ENCODE peak calls at places on chromosomes 11 and 22, in eight cellular contexts. K, T, V, A, O, Y, B and U are unnamed samples.

GRCh38 chr22:26442086-26442756 is 13.2 kb downstream of the ASPHD2 start:
- DNase-seq in K (no peak), O (no peak), Y (no peak), A (no peak), B (no peak), T (no peak), V (no peak), U (no peak)

GRCh38 chr22:41341990-41342389 is 39.8 kb upstream of the TEF start:
- DNase-seq in Y (no peak), O (no peak), B (no peak), V (no peak), A (no peak), T (no peak), K (no peak), U (no peak)

GRCh38 chr11:121458551-121458950 is 5.8 kb upstream of the SORL1-AS1 start:
- DNase-seq in A (no peak), K (no peak), Y (no peak), T (no peak), O (no peak), B (no peak), V (no peak), U (no peak)

GRCh38 chr11:10946072-10946471 is 88.2 kb upstream of the ZBED5 start:
- DNase-seq in Y (no peak), V (no peak), A (no peak), T (no peak), K (no peak), B (no peak), O (no peak), U (no peak)

GRCh38 chr11:35427158-35427557 is 7.8 kb upstream of the SLC1A2 start:
- DNase-seq in V (no peak), T (peak), A (no peak), O (no peak), B (no peak), Y (no peak), K (no peak), U (no peak)

GRCh38 chr22:46055176-46055850 is 78.4 kb upstream of the WNT7B start:
- DNase-seq in A (no peak), B (no peak), T (no peak), O (peak), Y (peak), K (peak), V (peak), U (no peak)

GRCh38 chr11:132718711-132719641 is 813.3 kb downstream of the OPCML start:
- DNase-seq in T (no peak), V (no peak), Y (no peak), A (no peak), B (no peak), K (peak), O (no peak), U (no peak)

GRCh38 chr22:42202669-42203068 is 67.8 kb downstream of the TCF20 start:
- DNase-seq in B (no peak), O (no peak), Y (no peak), A (no peak), T (peak), K (no peak), V (no peak), U (peak)

GRCh38 chr11:48052183-48053040 is 72.1 kb downstream of the PTPRJ start:
- DNase-seq in O (no peak), A (no peak), B (no peak), T (peak), Y (peak), V (peak), K (no peak), U (peak)

GRCh38 chr11:11538277-11538960 is 83.4 kb downstream of the GALNT18 start:
- DNase-seq in B (no peak), A (peak), V (no peak), T (no peak), Y (peak), K (no peak), O (no peak), U (no peak)

GRCh38 chr11:100774132-100774531 is 87.0 kb downstream of the ARHGAP42 start:
- DNase-seq in A (no peak), B (no peak), Y (no peak), O (no peak), K (peak), V (no peak), T (no peak), U (no peak)

GRCh38 chr22:31623634-31624312 is 38.2 kb downstream of the PISD start:
- DNase-seq in O (no peak), Y (no peak), T (no peak), V (no peak), B (no peak), K (no peak), A (no peak), U (no peak)

GRCh38 chr11:124897681-124898680 is at the start of gene ROBO4:
- DNase-seq in B (peak), T (peak), Y (no peak), O (peak), A (peak), V (no peak), K (no peak), U (peak)

GRCh38 chr11:78350646-78351165 is 66.9 kb downstream of the GAB2 start:
- DNase-seq in Y (no peak), A (no peak), K (peak), O (peak), T (peak), B (no peak), V (no peak), U (no peak)

GRCh38 chr11:64007160-64007628 is 21.0 kb downstream of the OTUB1 start:
- DNase-seq in K (peak), A (peak), V (peak), T (peak), B (no peak), O (no peak), Y (no peak), U (no peak)

GRCh38 chr22:42863349-42863911 is 6.4 kb upstream of the ARFGAP3 start:
- DNase-seq in O (no peak), B (no peak), V (no peak), T (peak), Y (no peak), K (no peak), A (no peak), U (no peak)

GRCh38 chr22:31212783-31213626 is 907 bp downstream of the LIMK2 start:
- DNase-seq in A (no peak), K (peak), V (no peak), T (no peak), B (no peak), Y (no peak), O (no peak), U (no peak)

GRCh38 chr22:45678961-45679912 is 7.6 kb downstream of the ATXN10 start:
- DNase-seq in V (no peak), B (no peak), A (no peak), Y (no peak), O (no peak), K (no peak), T (no peak), U (no peak)

GRCh38 chr11:114183041-114183511 is 113.1 kb upstream of the NNMT start:
- DNase-seq in K (no peak), O (peak), Y (no peak), T (no peak), A (peak), B (no peak), V (no peak), U (no peak)

GRCh38 chr11:77800445-77800844 is 20.1 kb downstream of the RSF1 start:
- DNase-seq in A (no peak), V (no peak), O (no peak), T (no peak), K (no peak), B (no peak), Y (no peak), U (no peak)

GRCh38 chr11:65437436-65438227 is 15.0 kb downstream of the NEAT1 start:
- DNase-seq in K (no peak), A (no peak), Y (peak), O (peak), V (no peak), B (no peak), T (peak), U (no peak)

GRCh38 chr11:109856958-109857357 is 236.2 kb upstream of the ZC3H12C start:
- DNase-seq in Y (no peak), V (no peak), A (no peak), T (no peak), O (no peak), B (no peak), K (no peak), U (no peak)

GRCh38 chr11:34345012-34345804 is 12.6 kb downstream of the ABTB2 start:
- DNase-seq in K (peak), T (peak), O (peak), Y (peak), B (peak), V (no peak), A (no peak), U (no peak)

GRCh38 chr11:64206457-64207246 is at the start of gene FERMT3:
- DNase-seq in K (peak), A (no peak), O (no peak), V (peak), Y (peak), T (no peak), B (no peak), U (no peak)

GRCh38 chr22:16781764-16782329 is 43.4 kb downstream of the XKR3 start:
- DNase-seq in O (no peak), K (no peak), A (no peak), B (no peak), T (no peak), Y (no peak), V (no peak), U (no peak)

GRCh38 chr11:38095268-38095667 is 1497.2 kb upstream of the RAG2 start:
- DNase-seq in K (no peak), B (no peak), V (no peak), Y (no peak), O (no peak), T (no peak), A (no peak), U (no peak)

GRCh38 chr22:37206118-37206840 is 6.0 kb downstream of the SSTR3 start:
- DNase-seq in O (peak), K (no peak), Y (no peak), A (peak), T (no peak), B (no peak), V (peak), U (no peak)

GRCh38 chr11:30322162-30322561 is 742 bp upstream of the ARL14EP start:
- DNase-seq in T (no peak), A (no peak), O (no peak), B (no peak), Y (no peak), K (no peak), V (no peak), U (no peak)

GRCh38 chr11:76408171-76408965 is 27.2 kb downstream of the GVQW3 start:
- DNase-seq in A (peak), Y (no peak), T (no peak), B (no peak), K (no peak), O (no peak), V (no peak), U (no peak)

GRCh38 chr22:28560005-28560742 is 119.5 kb downstream of the TTC28 start:
- DNase-seq in B (no peak), K (no peak), A (no peak), Y (no peak), O (no peak), T (peak), V (no peak), U (no peak)

GRCh38 chr11:22192642-22193347 is at the start of gene ANO5:
- DNase-seq in K (peak), T (peak), B (no peak), Y (peak), A (peak), O (peak), V (peak), U (no peak)

GRCh38 chr11:36427079-36427478 is 83.0 kb downstream of the TRAF6 start:
- DNase-seq in Y (no peak), O (no peak), K (no peak), A (no peak), T (peak), B (no peak), V (no peak), U (no peak)

GRCh38 chr11:19879309-19880087 is 166.9 kb downstream of the NAV2 start:
- DNase-seq in V (no peak), A (no peak), K (no peak), Y (no peak), T (no peak), O (peak), B (no peak), U (no peak)

DNA sequence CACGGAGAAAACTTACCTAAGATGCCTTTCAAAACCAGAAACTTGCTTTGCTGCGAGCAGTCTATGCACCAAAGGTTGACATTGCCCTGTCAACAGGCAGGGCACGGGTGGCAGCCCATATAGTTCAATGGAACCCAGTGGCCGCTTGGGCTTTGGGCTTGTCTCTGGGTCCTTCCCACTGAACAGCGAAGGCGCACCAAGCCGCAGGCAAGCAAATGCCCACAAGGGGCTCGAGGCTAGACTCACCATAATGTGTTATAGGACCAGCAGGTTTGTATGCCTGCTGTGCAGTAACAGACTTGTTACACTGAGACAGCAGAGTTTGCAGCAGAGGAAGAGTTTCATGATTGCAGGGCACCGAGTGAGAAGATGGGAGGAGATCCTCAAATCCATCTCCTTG is 20.3 kb downstream of the CLDN5 start:
- DNase-seq in V (no peak), A (no peak), T (no peak), B (no peak), Y (no peak), K (no peak), O (no peak), U (no peak)
- TF ChIP-seq CTCF in V (no peak), A (peak), T (no peak), B (no peak), Y (no peak), K (no peak), O (no peak), U (no peak)

GRCh38 chr11:69703711-69704507 is at the start of gene FGF19:
- DNase-seq in K (no peak), V (no peak), A (peak), T (no peak), B (no peak), O (no peak), Y (no peak), U (no peak)
- H3K4me3 ChIP-seq in K (no peak), V (no peak), A (peak), T (no peak), B (no peak), O (peak), Y (no peak), U (no peak)

DNA sequence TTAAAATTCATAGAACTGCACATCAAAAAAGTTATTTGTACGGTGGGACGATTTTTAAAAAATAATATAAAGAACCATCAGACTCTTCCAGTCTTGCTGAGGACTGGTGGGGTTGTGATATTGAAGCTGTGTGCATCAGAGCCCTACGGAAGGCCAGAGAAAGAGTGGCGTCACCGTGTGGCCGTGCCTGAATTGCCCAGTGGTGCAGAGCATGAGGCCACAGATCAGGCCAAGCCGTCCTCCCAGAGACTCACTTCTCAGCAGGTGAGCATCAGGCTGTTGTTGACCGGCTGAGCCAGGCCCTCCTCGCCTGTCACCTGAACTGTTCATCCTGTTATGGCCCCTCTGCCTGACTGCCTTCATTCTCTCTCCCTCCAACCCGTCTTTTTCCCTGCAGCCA is 1013.9 kb downstream of the TBC1D22A start:
- DNase-seq in V (no peak), O (no peak), K (no peak), A (no peak), B (no peak), T (no peak), Y (no peak), U (no peak)
- TF ChIP-seq CTCF in V (no peak), O (no peak), K (no peak), A (peak), B (peak), T (no peak), Y (no peak), U (no peak)

GRCh38 chr11:2901196-2901796 is 15.7 kb upstream of the CDKN1C start:
- DNase-seq in V (peak), B (no peak), K (no peak), O (no peak), T (no peak), A (no peak), Y (peak), U (no peak)
- H3K4me3 ChIP-seq in V (peak), B (no peak), K (peak), O (peak), T (peak), A (peak), Y (no peak), U (peak)

DNA sequence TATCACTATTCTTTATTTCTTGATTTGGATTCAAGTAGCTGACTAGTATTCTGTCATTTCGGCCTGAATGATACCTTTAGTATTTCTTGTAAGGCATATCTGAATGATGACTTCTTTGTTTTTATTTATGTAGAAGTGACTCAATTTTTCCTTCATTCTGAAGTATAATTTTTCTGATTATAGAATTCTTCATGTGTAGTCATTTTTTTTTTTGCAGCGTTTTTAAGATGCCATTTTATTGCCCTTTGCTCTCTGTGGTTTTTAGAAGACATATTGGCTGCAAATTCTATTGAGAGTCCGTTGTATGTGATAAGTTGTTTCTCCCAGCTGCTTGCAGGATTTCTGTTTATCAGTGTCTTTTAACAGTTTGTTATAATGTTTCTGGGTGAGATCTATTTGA is 1224.8 kb downstream of the JRKL start:
- DNase-seq in T (peak), O (no peak), A (no peak), Y (no peak), B (no peak), V (no peak), K (no peak), U (no peak)
- TF ChIP-seq CTCF in T (no peak), O (no peak), A (no peak), Y (no peak), B (no peak), V (no peak), K (no peak), U (no peak)

DNA sequence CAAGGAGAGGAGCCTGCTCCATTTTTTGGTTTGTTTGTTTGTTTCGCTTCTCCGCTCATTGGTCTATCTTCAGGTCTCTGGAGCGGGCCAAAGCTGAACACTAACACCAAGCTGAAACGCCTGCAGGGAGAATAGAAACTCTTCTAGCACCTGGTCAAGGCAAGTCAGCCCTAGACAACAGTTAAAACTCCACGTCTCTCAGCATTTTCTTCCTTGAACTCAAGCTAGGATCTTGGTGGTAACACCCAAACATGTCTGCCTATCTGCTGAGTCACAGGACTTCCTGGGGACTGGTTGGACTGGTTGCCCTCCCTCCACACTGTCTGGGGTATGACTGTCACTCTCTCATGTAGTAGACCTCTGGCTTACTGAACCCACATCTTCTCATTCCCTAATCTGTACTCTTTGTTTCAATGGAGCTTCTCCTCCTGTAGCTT is 23.9 kb upstream of the RBFOX2 start:
- DNase-seq in Y (no peak), B (no peak), O (no peak), T (peak), A (no peak), K (no peak), V (no peak), U (no peak)
- H3K4me3 ChIP-seq in Y (no peak), B (no peak), O (no peak), T (no peak), A (no peak), K (no peak), V (no peak), U (no peak)

GRCh38 chr11:130050272-130050671 is 19.4 kb upstream of the APLP2 start:
- DNase-seq in B (no peak), A (no peak), T (no peak), Y (no peak), O (no peak), V (no peak), K (no peak), U (no peak)
- TF ChIP-seq CTCF in B (no peak), A (no peak), T (no peak), Y (no peak), O (no peak), V (no peak), K (no peak), U (no peak)